ENCODE peak calls at places on chromosome 13, in nine cellular contexts. S, V, H, U, O, X, D, R and P are unnamed samples.
A peak's percentile ranks its signal among the peaks of the same experiment; 100 is the strongest.

GRCh38 chr13:98364648-98365047 is 187.6 kb upstream of the RNF113B start:
- DNase-seq in O (no peak), R (no peak), S (no peak), X (no peak), H (no peak), U (no peak), V (no peak), D (no peak), P (no peak)

GRCh38 chr13:105278797-105279425 is 1256.6 kb downstream of the EFNB2 start:
- DNase-seq in H (no peak), V (peak; percentile 60), O (no peak), X (peak; percentile 77), D (no peak), R (peak; percentile 73), U (no peak), S (no peak), P (no peak)

GRCh38 chr13:59274958-59275727 is 888.6 kb downstream of the DIAPH3 start:
- DNase-seq in X (no peak), U (no peak), S (no peak), D (no peak), O (no peak), R (no peak), H (no peak), V (no peak), P (no peak)

GRCh38 chr13:91187522-91187921 is 160.0 kb upstream of the MIR17HG start:
- DNase-seq in U (no peak), D (no peak), V (no peak), H (no peak), O (no peak), S (no peak), X (no peak), R (no peak), P (no peak)

GRCh38 chr13:67857581-67858310 is 627.6 kb upstream of the PCDH9 start:
- DNase-seq in O (no peak), S (no peak), V (no peak), D (no peak), X (no peak), R (no peak), U (no peak), H (no peak), P (no peak)

GRCh38 chr13:48749699-48750473 is 96.2 kb downstream of the CYSLTR2 start:
- DNase-seq in V (peak; percentile 82), D (peak; percentile 14), O (peak; percentile 76), X (peak; percentile 88), R (peak; percentile 62), U (peak; percentile 21), H (peak; percentile 63), S (peak; percentile 65), P (peak; percentile 34)

GRCh38 chr13:114118763-114119123 is 13.7 kb downstream of the RASA3 start:
- DNase-seq in S (no peak), O (peak; percentile 43), V (no peak), X (no peak), H (no peak), U (no peak), D (no peak), R (no peak), P (no peak)

GRCh38 chr13:52994865-52995264 is 33.7 kb upstream of the OLFM4 start:
- DNase-seq in H (no peak), X (no peak), V (no peak), S (no peak), R (no peak), U (no peak), D (no peak), O (no peak), P (no peak)

GRCh38 chr13:35881360-35881759 is 249.8 kb downstream of the DCLK1 start:
- DNase-seq in O (peak; percentile 11), U (no peak), R (no peak), X (no peak), D (no peak), H (no peak), V (no peak), S (no peak), P (no peak)

GRCh38 chr13:65378484-65378883 is 1851.7 kb downstream of the PCDH9 start:
- DNase-seq in D (no peak), V (peak; percentile 9), S (no peak), H (no peak), X (no peak), O (no peak), R (no peak), U (no peak), P (no peak)

DNA sequence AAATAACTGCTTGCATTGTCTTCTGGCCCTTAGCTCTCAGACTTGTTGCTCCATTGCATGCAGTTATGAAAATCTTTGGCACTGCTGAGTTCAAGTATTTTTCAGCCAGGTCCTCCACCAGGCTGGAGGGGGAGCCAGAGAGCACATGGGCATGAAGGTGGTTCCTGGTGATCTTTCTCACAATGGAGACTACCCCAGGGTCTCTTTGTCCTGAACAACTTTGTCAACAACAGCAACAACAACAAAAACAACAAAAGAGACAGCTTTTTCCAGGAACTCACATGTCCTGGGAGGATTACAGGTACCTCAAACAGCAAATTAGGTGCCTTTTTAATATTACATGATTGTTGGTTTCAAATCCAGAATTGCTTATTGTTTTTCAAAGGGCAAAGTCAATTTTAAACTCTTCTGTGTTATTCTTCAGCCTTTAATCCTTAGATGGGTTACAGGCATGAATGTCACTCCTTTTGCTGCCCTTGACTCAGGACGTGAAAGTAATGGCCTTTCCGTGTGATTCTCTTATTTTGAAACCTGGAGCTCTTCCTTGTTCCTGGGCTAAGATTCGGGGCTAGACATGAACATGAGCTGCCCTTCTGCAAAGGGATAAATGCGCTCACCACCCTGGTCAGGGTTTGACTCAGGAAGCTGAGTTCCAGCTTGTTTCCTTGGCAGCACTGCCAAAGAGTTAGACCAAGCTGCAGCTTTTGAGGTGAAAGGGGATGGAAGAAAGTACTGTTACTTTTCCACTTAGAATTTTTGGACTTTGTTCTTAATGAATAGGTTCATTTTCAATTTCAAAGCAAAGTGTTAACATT is 1.8 kb downstream of the RGCC start:
- DNase-seq in V (peak; percentile 70), H (peak; percentile 67), R (peak; percentile 22), X (peak; percentile 74), O (peak; percentile 15), S (peak; percentile 65), U (peak; percentile 84), D (peak; percentile 35), P (peak; percentile 88)
- H3K4me1 ChIP-seq in V (no peaks in the 10 kb centered on the region), H (peaks cover 11% of the 10 kb centered on the region), R (no peaks in the 10 kb centered on the region), X (peaks cover 5% of the 10 kb centered on the region), O (peaks cover 4% of the 10 kb centered on the region), S (peaks cover 55% of the 10 kb centered on the region), U (peaks cover 48% of the 10 kb centered on the region), D (peaks cover 57% of the 10 kb centered on the region), P (peaks cover 56% of the 10 kb centered on the region)

GRCh38 chr13:95643471-95643813 is 1.1 kb downstream of the DZIP1 start:
- DNase-seq in X (peak; percentile 71), V (peak; percentile 43), H (no peak), U (no peak), S (no peak), D (no peak), O (no peak), R (peak; percentile 53), P (no peak)

GRCh38 chr13:95641291-95641811 is 3.2 kb downstream of the DZIP1 start:
- DNase-seq in O (no peak), D (no peak), U (no peak), H (peak; percentile 12), S (no peak), X (peak; percentile 74), V (peak; percentile 70), R (peak; percentile 47), P (no peak)

GRCh38 chr13:95643009-95643408 is 1.5 kb downstream of the DZIP1 start:
- DNase-seq in D (no peak), X (no peak), S (no peak), O (no peak), H (no peak), V (peak; percentile 17), U (no peak), R (peak; percentile 40), P (no peak)

GRCh38 chr13:95643814-95644598 is 500 bp downstream of the DZIP1 start:
- DNase-seq in V (peak; percentile 69), H (no peak), O (peak; percentile 15), R (peak; percentile 77), S (no peak), X (peak; percentile 87), U (no peak), D (no peak), P (no peak)

GRCh38 chr13:95641961-95642621 is 2.4 kb downstream of the DZIP1 start:
- DNase-seq in D (no peak), H (peak; percentile 43), V (peak; percentile 87), X (peak; percentile 91), U (no peak), R (peak; percentile 80), O (peak; percentile 12), S (peak; percentile 54), P (no peak)
- H3K4me3 ChIP-seq in D (no peak overlapping the region), H (no peak overlapping the region), V (peak overlapping the region; percentile 80), X (peak overlapping the region; percentile 82), U (no peak overlapping the region), R (peak overlapping the region; percentile 59), O (no peak overlapping the region), S (peak overlapping the region; percentile 43), P (no peak overlapping the region)

GRCh38 chr13:20473888-20474287 is 51.8 kb downstream of the CRYL1 start:
- DNase-seq in H (no peak), S (no peak), U (no peak), O (no peak), R (no peak), X (no peak), V (no peak), D (no peak), P (no peak)

GRCh38 chr13:20475927-20476691 is 49.5 kb downstream of the CRYL1 start:
- DNase-seq in U (no peak), X (peak; percentile 72), O (no peak), D (peak; percentile 52), V (peak; percentile 43), S (no peak), H (peak; percentile 24), R (peak; percentile 26), P (peak; percentile 50)

GRCh38 chr13:20472531-20472930 is 53.1 kb downstream of the CRYL1 start:
- DNase-seq in R (no peak), X (no peak), H (no peak), S (no peak), O (no peak), V (no peak), D (no peak), U (no peak), P (no peak)

GRCh38 chr13:20474515-20474914 is 51.1 kb downstream of the CRYL1 start:
- DNase-seq in R (no peak), U (no peak), D (no peak), V (no peak), S (no peak), H (no peak), X (no peak), O (no peak), P (no peak)

GRCh38 chr13:20473139-20473538 is 52.5 kb downstream of the CRYL1 start:
- DNase-seq in D (no peak), X (no peak), O (no peak), V (no peak), R (no peak), H (no peak), S (no peak), U (no peak), P (no peak)
- H3K4me1 ChIP-seq in D (peaks cover 27% of the 10 kb centered on the region), X (no peaks in the 10 kb centered on the region), O (no peaks in the 10 kb centered on the region), V (peaks cover 6% of the 10 kb centered on the region), R (peaks cover 3% of the 10 kb centered on the region), H (no peaks in the 10 kb centered on the region), S (no peaks in the 10 kb centered on the region), U (peaks cover 5% of the 10 kb centered on the region), P (peaks cover 31% of the 10 kb centered on the region)

GRCh38 chr13:27617801-27618411 is 2.4 kb downstream of the LNX2 start:
- DNase-seq in H (no peak), R (no peak), O (no peak), D (no peak), V (no peak), U (no peak), S (no peak), X (no peak), P (no peak)
- H3K4me3 ChIP-seq in H (no peak overlapping the region), R (no peak overlapping the region), O (no peak overlapping the region), D (no peak overlapping the region), V (peak overlapping the region; percentile 99), U (no peak overlapping the region), S (peak overlapping the region; percentile 91), X (peak overlapping the region; percentile 89), P (peak overlapping the region; percentile 29)